ENCODE peak calls at places on chromosomes 6 and 20, in eight cellular contexts. One of them, this sample, is unnamed.
A peak's percentile ranks its signal among the peaks of the same experiment; 100 is the strongest.

GRCh38 chr20:2794202-2794748 is 6.2 kb downstream of the CPXM1 start:
- DNase-seq in mucosa of descending colon: no peak
- DNase-seq in CD8-positive, alpha-beta T cell: no peak
- DNase-seq in left cardiac atrium: no peak
- DNase-seq in AG20443: peak; percentile 6
- DNase-seq in HTR-8/SVneo: no peak
- DNase-seq in stimulated activated CD4-positive, alpha-beta T cell treated with anti-CD3 and anti-CD28 coated beads, Interleukin-1b, Interleukin-23, amount 100 ng/mL, for 1 hour: no peak
- DNase-seq in GM12865: no peak
- DNase-seq in this sample: no peak

GRCh38 chr6:2870046-2870636 is 28.5 kb upstream of the SERPINB1 start:
- DNase-seq in stimulated activated CD4-positive, alpha-beta T cell treated with anti-CD3 and anti-CD28 coated beads, Interleukin-1b, Interleukin-23, amount 100 ng/mL, for 1 hour: no peak
- DNase-seq in GM12865: no peak
- DNase-seq in left cardiac atrium: no peak
- DNase-seq in CD8-positive, alpha-beta T cell: no peak
- DNase-seq in mucosa of descending colon: no peak
- DNase-seq in HTR-8/SVneo: no peak
- DNase-seq in AG20443: no peak
- DNase-seq in this sample: no peak

GRCh38 chr6:136134275-136134674 is 115.8 kb downstream of the MTFR2 start:
- DNase-seq in GM12865: no peak
- DNase-seq in AG20443: no peak
- DNase-seq in CD8-positive, alpha-beta T cell: no peak
- DNase-seq in stimulated activated CD4-positive, alpha-beta T cell treated with anti-CD3 and anti-CD28 coated beads, Interleukin-1b, Interleukin-23, amount 100 ng/mL, for 1 hour: no peak
- DNase-seq in left cardiac atrium: no peak
- DNase-seq in HTR-8/SVneo: no peak
- DNase-seq in mucosa of descending colon: no peak
- DNase-seq in this sample: no peak

GRCh38 chr20:62030357-62030756 is 35.3 kb downstream of the TAF4 start:
- DNase-seq in AG20443: no peak
- DNase-seq in GM12865: no peak
- DNase-seq in left cardiac atrium: no peak
- DNase-seq in mucosa of descending colon: no peak
- DNase-seq in HTR-8/SVneo: no peak
- DNase-seq in CD8-positive, alpha-beta T cell: no peak
- DNase-seq in stimulated activated CD4-positive, alpha-beta T cell treated with anti-CD3 and anti-CD28 coated beads, Interleukin-1b, Interleukin-23, amount 100 ng/mL, for 1 hour: no peak
- DNase-seq in this sample: no peak

GRCh38 chr6:41226752-41227151 is 1.4 kb upstream of the TREML4 start:
- DNase-seq in mucosa of descending colon: no peak
- DNase-seq in HTR-8/SVneo: no peak
- DNase-seq in AG20443: no peak
- DNase-seq in GM12865: no peak
- DNase-seq in left cardiac atrium: no peak
- DNase-seq in CD8-positive, alpha-beta T cell: no peak
- DNase-seq in stimulated activated CD4-positive, alpha-beta T cell treated with anti-CD3 and anti-CD28 coated beads, Interleukin-1b, Interleukin-23, amount 100 ng/mL, for 1 hour: no peak
- DNase-seq in this sample: no peak

GRCh38 chr6:113654396-113654795 is 202.7 kb upstream of the MARCKS start:
- DNase-seq in mucosa of descending colon: peak; percentile 73
- DNase-seq in GM12865: no peak
- DNase-seq in HTR-8/SVneo: peak; percentile 69
- DNase-seq in CD8-positive, alpha-beta T cell: no peak
- DNase-seq in left cardiac atrium: peak; percentile 72
- DNase-seq in stimulated activated CD4-positive, alpha-beta T cell treated with anti-CD3 and anti-CD28 coated beads, Interleukin-1b, Interleukin-23, amount 100 ng/mL, for 1 hour: no peak
- DNase-seq in AG20443: peak; percentile 44
- DNase-seq in this sample: peak; percentile 87

GRCh38 chr6:38876470-38876869 is 161.4 kb downstream of the DNAH8 start:
- DNase-seq in mucosa of descending colon: no peak
- DNase-seq in HTR-8/SVneo: no peak
- DNase-seq in GM12865: peak; percentile 24
- DNase-seq in CD8-positive, alpha-beta T cell: peak; percentile 13
- DNase-seq in AG20443: no peak
- DNase-seq in left cardiac atrium: no peak
- DNase-seq in stimulated activated CD4-positive, alpha-beta T cell treated with anti-CD3 and anti-CD28 coated beads, Interleukin-1b, Interleukin-23, amount 100 ng/mL, for 1 hour: peak; percentile 3
- DNase-seq in this sample: no peak

GRCh38 chr6:96236471-96236870 is 220.7 kb downstream of the FUT9 start:
- DNase-seq in mucosa of descending colon: no peak
- DNase-seq in GM12865: no peak
- DNase-seq in CD8-positive, alpha-beta T cell: no peak
- DNase-seq in stimulated activated CD4-positive, alpha-beta T cell treated with anti-CD3 and anti-CD28 coated beads, Interleukin-1b, Interleukin-23, amount 100 ng/mL, for 1 hour: no peak
- DNase-seq in left cardiac atrium: no peak
- DNase-seq in HTR-8/SVneo: no peak
- DNase-seq in AG20443: no peak
- DNase-seq in this sample: no peak

GRCh38 chr6:111615916-111616612 is 10.4 kb upstream of the TRAF3IP2 start:
- DNase-seq in HTR-8/SVneo: no peak
- DNase-seq in CD8-positive, alpha-beta T cell: no peak
- DNase-seq in GM12865: no peak
- DNase-seq in left cardiac atrium: no peak
- DNase-seq in stimulated activated CD4-positive, alpha-beta T cell treated with anti-CD3 and anti-CD28 coated beads, Interleukin-1b, Interleukin-23, amount 100 ng/mL, for 1 hour: no peak
- DNase-seq in mucosa of descending colon: no peak
- DNase-seq in AG20443: no peak
- DNase-seq in this sample: peak; percentile 66

This sample was measured in myocyte.